ENCODE peak calls at places on chromosomes 4 and X, in seven cellular contexts. R is HFF-Myc, W is BJ, U is lung, P is mucosa of descending colon, L is HepG2, C is astrocyte. X is an unnamed sample.

GRCh38 chr4:182724414-182724813 is 192.8 kb downstream of the DCTD start:
- DNase-seq in R (peak; percentile 2), W (peak; percentile 17), U (no peak), P (no peak), L (no peak), C (no peak), X (no peak)

GRCh38 chrX:72712094-72712755 is 1.9 kb downstream of the PHKA1 start:
- DNase-seq in R (no peak), W (no peak), U (no peak), P (no peak), L (no peak), C (no peak), X (no peak)

GRCh38 chrX:124342174-124342867 is 4.0 kb upstream of the SH2D1A start:
- DNase-seq in R (no peak), W (no peak), U (no peak), P (no peak), L (no peak), C (no peak), X (no peak)

GRCh38 chr4:107808572-107808971 is 16.2 kb upstream of the SGMS2 start:
- DNase-seq in R (no peak), W (no peak), U (peak; percentile 32), P (no peak), L (no peak), C (no peak), X (no peak)

GRCh38 chr4:17418010-17418409 is 93.9 kb downstream of the QDPR start:
- DNase-seq in R (no peak), W (no peak), U (no peak), P (no peak), L (no peak), C (no peak), X (no peak)

GRCh38 chrX:150219374-150220185 is 143.5 kb upstream of the MAMLD1 start:
- DNase-seq in R (no peak), W (no peak), U (no peak), P (no peak), L (no peak), C (peak; percentile 38), X (no peak)

GRCh38 chrX:118698516-118699247 is 28.7 kb upstream of the IL13RA1 start:
- DNase-seq in R (no peak), W (no peak), U (no peak), P (no peak), L (no peak), C (no peak), X (no peak)

GRCh38 chr4:158255727-158256324 is 45.5 kb downstream of the TMEM144 start:
- DNase-seq in R (peak; percentile 11), W (no peak), U (no peak), P (no peak), L (peak; percentile 61), C (peak; percentile 29), X (peak; percentile 40)

GRCh38 chr4:76569695-76570094 is 134.7 kb downstream of the SHROOM3 start:
- DNase-seq in R (no peak), W (no peak), U (no peak), P (no peak), L (no peak), C (no peak), X (no peak)

GRCh38 chrX:123860506-123860840 is 620 bp downstream of the XIAP start:
- DNase-seq in R (no peak), W (no peak), U (no peak), P (no peak), L (peak; percentile 29), C (no peak), X (no peak)

GRCh38 chr4:154329939-154330338 is 161.7 kb downstream of the DCHS2 start:
- DNase-seq in R (no peak), W (peak; percentile 12), U (no peak), P (no peak), L (no peak), C (no peak), X (no peak)

GRCh38 chr4:154329268-154329858 is 162.2 kb downstream of the DCHS2 start:
- DNase-seq in R (no peak), W (no peak), U (no peak), P (no peak), L (peak; percentile 3), C (peak; percentile 1), X (peak; percentile 13)

GRCh38 chr4:154335588-154335987 is 156.0 kb downstream of the DCHS2 start:
- DNase-seq in R (no peak), W (no peak), U (no peak), P (no peak), L (no peak), C (no peak), X (no peak)

GRCh38 chr4:154328030-154328429 is 163.6 kb downstream of the DCHS2 start:
- DNase-seq in R (no peak), W (no peak), U (no peak), P (no peak), L (no peak), C (no peak), X (no peak)

GRCh38 chr4:154332681-154333421 is 158.7 kb downstream of the DCHS2 start:
- DNase-seq in R (no peak), W (no peak), U (no peak), P (no peak), L (no peak), C (no peak), X (no peak)
- TF ChIP-seq CTCF in R (no peak), W (no peak), U (no peak), P (no peak), L (no peak), C (no peak), X (peak; percentile 4)

GRCh38 chr4:384311-385010 is 46.8 kb downstream of the ZNF141 start:
- DNase-seq in R (no peak), W (no peak), U (no peak), P (no peak), L (no peak), C (no peak), X (no peak)

GRCh38 chr4:386708-387105 is 49.1 kb downstream of the ZNF141 start:
- DNase-seq in R (no peak), W (no peak), U (no peak), P (no peak), L (no peak), C (no peak), X (no peak)

GRCh38 chr4:385934-386707 is 48.5 kb downstream of the ZNF141 start:
- DNase-seq in R (no peak), W (no peak), U (no peak), P (no peak), L (no peak), C (no peak), X (no peak)
- H3K4me3 ChIP-seq in R (no peak overlapping the region), W (no peak overlapping the region), U (no peak overlapping the region), P (no peak overlapping the region), L (no peak overlapping the region), C (no peak overlapping the region), X (no peak overlapping the region)

GRCh38 chr4:85127653-85128052 is 161.2 kb upstream of the WDFY3 start:
- DNase-seq in R (no peak), W (no peak), U (no peak), P (no peak), L (peak; percentile 34), C (peak; percentile 3), X (peak; percentile 10)
- TF ChIP-seq CTCF in R (peak; percentile 64), W (peak; percentile 57), U (no peak), P (no peak), L (peak; percentile 34), C (peak; percentile 32), X (peak; percentile 45)

GRCh38 chrX:101410461-101410860 is 2.4 kb downstream of the HNRNPH2 start:
- DNase-seq in R (no peak), W (no peak), U (no peak), P (no peak), L (no peak), C (no peak), X (no peak)
- H3K4me3 ChIP-seq in R (peak overlapping the region; percentile 77), W (no peak overlapping the region), U (no peak overlapping the region), P (no peak overlapping the region), L (peak overlapping the region; percentile 6), C (peak overlapping the region; percentile 39), X (no peak overlapping the region)

DNA sequence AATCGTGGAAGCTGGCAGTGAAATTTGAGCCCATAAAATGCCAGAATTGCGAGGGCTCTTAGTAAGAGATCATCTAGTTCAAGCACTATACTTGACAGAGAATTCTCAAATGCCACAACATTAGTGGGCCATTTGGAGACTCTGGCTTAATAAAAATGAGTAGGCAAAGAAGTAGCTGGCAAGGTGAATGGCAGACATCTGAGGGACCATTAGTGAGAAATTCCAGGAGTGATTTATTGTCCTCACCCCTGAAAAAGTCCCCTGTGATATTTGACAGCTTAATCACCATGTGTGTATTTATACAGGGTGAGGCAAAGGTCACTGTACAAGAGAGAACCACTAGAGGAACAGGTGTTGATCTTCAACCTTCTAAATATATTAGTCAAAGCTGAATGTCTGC is 207.5 kb downstream of the CHRDL1 start:
- DNase-seq in R (no peak), W (no peak), U (no peak), P (no peak), L (peak; percentile 1), C (no peak), X (no peak)
- TF ChIP-seq CTCF in R (no peak), W (no peak), U (no peak), P (no peak), L (no peak), C (no peak), X (no peak)

X was measured in LNCaP clone FGC.